ENCODE peak calls at places on chromosomes 1 and 21, in eight cellular contexts. B is M059J; Y is fibroblast of lung; E is stimulated activated CD4-positive, alpha-beta T cell treated with anti-CD3 and anti-CD28 coated beads, Interleukin-1b, Interleukin-23, amount 100 ng/mL, for 24 hours; R is stimulated activated CD8-positive, alpha-beta memory T cell treated with anti-CD3 and anti-CD28 coated beads, Interleukin-4, amount 100 ng/mL, for 1 hour; Z is brain microvascular endothelial cell; S is osteocyte; V is upper lobe of right lung. Q is an unnamed sample.

GRCh38 chr1:39205781-39206464 is 1.4 kb downstream of the MACF1 start:
- DNase-seq in Z (no peak), E (no peak), S (no peak), Y (no peak), R (no peak), V (no peak), B (no peak), Q (no peak)

GRCh38 chr1:233700338-233700737 is 86.4 kb downstream of the KCNK1 start:
- DNase-seq in Z (no peak), R (no peak), S (no peak), V (no peak), B (no peak), Y (no peak), E (no peak), Q (no peak)

GRCh38 chr1:203534526-203534925 is 40.6 kb downstream of the OPTC start:
- DNase-seq in R (no peak), E (no peak), S (no peak), Y (peak; percentile 98), B (peak; percentile 99), V (peak; percentile 12), Z (peak; percentile 96), Q (no peak)

GRCh38 chr1:86811539-86811938 is 102.4 kb downstream of the SELENOF start:
- DNase-seq in S (no peak), R (no peak), Y (no peak), E (no peak), Z (no peak), B (no peak), V (no peak), Q (no peak)

GRCh38 chr1:39214021-39214713 is 9.7 kb downstream of the MACF1 start:
- DNase-seq in B (no peak), E (no peak), Z (no peak), R (no peak), S (no peak), Y (peak; percentile 74), V (no peak), Q (no peak)

GRCh38 chr21:38120984-38121855 is 135.6 kb upstream of the KCNJ15 start:
- DNase-seq in E (no peak), B (no peak), S (no peak), Z (no peak), R (no peak), Y (no peak), V (no peak), Q (no peak)

GRCh38 chr1:22753396-22754083 is 42.9 kb downstream of the EPHB2 start:
- DNase-seq in V (no peak), Y (peak; percentile 64), R (no peak), E (no peak), S (no peak), Z (no peak), B (no peak), Q (no peak)

GRCh38 chr1:220894924-220895256 is 15.6 kb downstream of the HLX start:
- DNase-seq in R (no peak), Z (no peak), E (no peak), Y (no peak), V (no peak), B (no peak), S (no peak), Q (no peak)

GRCh38 chr1:74502432-74502831 is 10.0 kb downstream of the LRRC53 start:
- DNase-seq in B (peak; percentile 38), Z (peak; percentile 28), Y (peak; percentile 62), R (no peak), S (no peak), E (no peak), V (no peak), Q (no peak)

GRCh38 chr1:201282931-201283829 is at the start of gene PKP1:
- DNase-seq in Y (peak; percentile 45), R (no peak), B (peak; percentile 29), Z (no peak), S (no peak), V (peak; percentile 74), E (no peak), Q (peak; percentile 55)

GRCh38 chr1:119367332-119368124 is 1.1 kb upstream of the HAO2 start:
- DNase-seq in V (no peak), E (no peak), Y (peak; percentile 32), Z (no peak), R (no peak), S (no peak), B (peak; percentile 49), Q (no peak)

GRCh38 chr1:72946901-72947505 is 664.7 kb upstream of the NEGR1 start:
- DNase-seq in V (no peak), E (no peak), B (no peak), Y (peak; percentile 14), S (no peak), Z (no peak), R (no peak), Q (no peak)

GRCh38 chr1:90580176-90580575 is 136.9 kb downstream of the BARHL2 start:
- DNase-seq in Y (no peak), S (no peak), E (no peak), B (no peak), V (no peak), Z (no peak), R (no peak), Q (no peak)

GRCh38 chr1:229884765-229885164 is 182.3 kb upstream of the GALNT2 start:
- DNase-seq in Z (no peak), S (peak; percentile 73), E (no peak), B (no peak), Y (no peak), R (no peak), V (no peak), Q (peak; percentile 37)

Q was measured in mesothelial cell of epicardium.